ENCODE peak calls at places on chromosome 19, in ten cellular contexts. V is EL; H is stimulated activated CD8-positive, alpha-beta memory T cell treated with anti-CD3 and anti-CD28 coated beads, Interleukin-7, amount 100 ng/mL, for 48 hours; N is SW480; B is mesenchymal stem cell; O is stimulated activated CD4-positive, alpha-beta T cell treated with anti-CD3 and anti-CD28 coated beads, Interleukin-4, amount 100 ng/mL, for 48 hours; A is NCI-H774; R is HepG2; X is PC-3; Q is AG04450. G is an unnamed sample.

GRCh38 chr19:58196911-58197616 is 14.2 kb downstream of the ZNF274 start:
- DNase-seq in V (peak; percentile 21), H (no peak), N (peak; percentile 45), B (peak; percentile 56), O (no peak), A (no peak), R (peak; percentile 10), X (peak; percentile 28), Q (no peak), G (no peak)

GRCh38 chr19:31314156-31314555 is 35.1 kb downstream of the TSHZ3 start:
- DNase-seq in V (no peak), H (no peak), N (no peak), B (no peak), O (no peak), A (no peak), R (no peak), X (peak; percentile 6), Q (no peak), G (no peak)

GRCh38 chr19:17703823-17704463 is 15.3 kb upstream of the MAP1S start:
- DNase-seq in V (peak; percentile 26), H (no peak), N (no peak), B (no peak), O (peak; percentile 60), A (no peak), R (peak; percentile 33), X (peak; percentile 52), Q (no peak), G (peak; percentile 57)

GRCh38 chr19:50794074-50794777 is 4.0 kb downstream of the ACP4 start:
- DNase-seq in V (peak; percentile 47), H (no peak), N (peak; percentile 94), B (no peak), O (peak; percentile 40), A (peak; percentile 21), R (no peak), X (peak; percentile 62), Q (no peak), G (no peak)

GRCh38 chr19:49436381-49437017 is 4.8 kb downstream of the SLC17A7 start:
- DNase-seq in V (no peak), H (peak; percentile 38), N (no peak), B (no peak), O (peak; percentile 58), A (no peak), R (no peak), X (no peak), Q (no peak), G (no peak)

GRCh38 chr19:38039966-38040365 is 133.0 kb downstream of the SIPA1L3 start:
- DNase-seq in V (peak; percentile 93), H (no peak), N (no peak), B (peak; percentile 95), O (no peak), A (no peak), R (no peak), X (peak; percentile 87), Q (peak; percentile 55), G (no peak)

GRCh38 chr19:510606-511100 is 3.4 kb downstream of the TPGS1 start:
- DNase-seq in V (peak; percentile 78), H (peak; percentile 89), N (peak; percentile 81), B (peak; percentile 93), O (peak; percentile 93), A (peak; percentile 86), R (peak; percentile 82), X (peak; percentile 82), Q (peak; percentile 60), G (peak; percentile 86)

GRCh38 chr19:7486923-7487322 is 1.9 kb downstream of the PEX11G start:
- DNase-seq in V (no peak), H (no peak), N (no peak), B (no peak), O (no peak), A (no peak), R (no peak), X (no peak), Q (no peak), G (no peak)

GRCh38 chr19:48490980-48491792 is 20.4 kb downstream of the LMTK3 start:
- DNase-seq in V (no peak), H (no peak), N (peak; percentile 85), B (peak; percentile 33), O (no peak), A (peak; percentile 60), R (no peak), X (peak; percentile 29), Q (no peak), G (peak; percentile 33)